ENCODE peak calls at places on chromosome 18, in four cellular contexts. B, H, E and X are unnamed samples.

GRCh38 chr18:50994031-50994430 is 26.2 kb downstream of the ELAC1 start:
- DNase-seq in B (no peak), H (no peak), E (no peak), X (no peak)

GRCh38 chr18:68916734-68917133 is 118.9 kb downstream of the CCDC102B start:
- DNase-seq in E (peak; percentile 71), H (peak; percentile 13), B (no peak), X (peak; percentile 85)

GRCh38 chr18:79496237-79496977 is 100.7 kb downstream of the NFATC1 start:
- DNase-seq in E (no peak), H (no peak), B (no peak), X (no peak)

GRCh38 chr18:69399253-69399652 is 1.4 kb upstream of the DOK6 start:
- DNase-seq in E (no peak), B (no peak), H (no peak), X (no peak)

GRCh38 chr18:13379930-13380665 is 161.5 kb downstream of the LDLRAD4 start:
- DNase-seq in B (no peak), H (peak; percentile 33), E (no peak), X (no peak)

GRCh38 chr18:13381907-13382682 is 163.5 kb downstream of the LDLRAD4 start:
- DNase-seq in H (peak; percentile 83), E (peak; percentile 57), B (peak; percentile 34), X (no peak)

GRCh38 chr18:58565021-58565420 is 63.9 kb downstream of the ALPK2 start:
- DNase-seq in E (no peak), H (no peak), B (no peak), X (no peak)

GRCh38 chr18:54825626-54826344 is 2.5 kb upstream of the RAB27B start:
- DNase-seq in B (no peak), H (no peak), E (no peak), X (no peak)

GRCh38 chr18:21636769-21637168 is 24.7 kb downstream of the SNRPD1 start:
- DNase-seq in E (peak; percentile 24), H (no peak), B (no peak), X (peak; percentile 48)

GRCh38 chr18:21273568-21273967 is 31.5 kb downstream of the GREB1L start:
- DNase-seq in H (no peak), B (no peak), E (no peak), X (no peak)

DNA sequence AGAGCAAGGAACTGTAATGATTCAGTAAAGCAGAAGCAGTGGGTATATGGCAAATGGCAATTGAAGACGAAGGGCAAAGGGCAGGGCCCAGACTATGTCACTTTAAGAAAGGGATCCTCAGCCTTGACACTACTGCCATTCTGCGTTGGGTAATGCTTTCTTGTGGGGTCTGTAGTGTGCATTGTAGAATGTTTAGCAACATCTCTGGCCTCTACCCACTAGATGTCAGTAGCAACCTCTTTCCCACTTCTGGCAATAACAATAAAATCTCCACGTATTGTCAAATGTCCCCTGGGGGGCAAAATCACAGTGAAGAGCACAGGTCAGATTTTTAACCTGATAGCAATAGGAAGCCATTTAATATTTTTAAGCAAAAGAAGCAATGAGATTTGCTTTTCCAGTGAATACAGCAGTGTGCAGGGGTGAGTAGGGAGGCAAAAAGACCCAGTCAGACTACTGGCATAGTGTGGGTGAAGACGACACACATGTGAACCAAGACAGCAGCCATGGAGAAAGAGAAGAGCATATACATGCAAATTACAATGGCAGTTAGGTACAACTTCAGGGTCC is 209.5 kb downstream of the DYM start:
- DNase-seq in B (no peak), H (peak; percentile 63), E (peak; percentile 49), X (peak; percentile 14)
- TF ChIP-seq CTCF in B (peak; percentile 52), H (peak; percentile 74), E (peak; percentile 58), X (peak; percentile 41)

GRCh38 chr18:62239475-62239874 is 52.4 kb downstream of the RELCH start:
- DNase-seq in H (no peak), B (no peak), E (no peak), X (no peak)
- TF ChIP-seq CTCF in H (no peak), B (no peak), E (peak; percentile 2), X (no peak)

GRCh38 chr18:45337477-45337876 is 277.8 kb upstream of the SLC14A2 start:
- DNase-seq in E (no peak), H (no peak), B (no peak), X (no peak)

GRCh38 chr18:45332911-45333310 is 282.4 kb upstream of the SLC14A2 start:
- DNase-seq in B (no peak), H (no peak), E (no peak), X (no peak)

GRCh38 chr18:45336431-45336830 is 278.8 kb upstream of the SLC14A2 start:
- DNase-seq in E (peak; percentile 56), H (no peak), B (no peak), X (no peak)

GRCh38 chr18:45335644-45336043 is 279.6 kb upstream of the SLC14A2 start:
- DNase-seq in H (no peak), B (no peak), E (peak; percentile 50), X (peak; percentile 78)

DNA sequence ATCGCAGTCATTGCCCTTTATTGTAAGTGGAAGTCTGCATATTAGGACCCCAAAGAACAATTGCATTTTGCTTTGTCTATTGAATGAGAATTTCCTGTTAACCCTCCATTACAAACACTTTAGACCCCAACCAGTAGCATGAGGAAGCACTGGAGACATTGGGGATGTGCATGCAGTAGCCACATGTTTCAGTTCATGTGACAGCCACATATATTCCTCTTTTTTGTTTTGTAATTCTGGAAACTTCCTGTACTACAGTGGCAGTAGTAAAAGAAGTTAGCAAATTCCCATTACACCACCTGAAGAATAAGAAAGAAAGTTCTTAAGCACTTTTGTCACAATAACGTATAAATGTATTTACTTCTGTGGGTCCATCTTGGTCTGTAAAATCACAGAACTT is 281.1 kb upstream of the SLC14A2 start:
- DNase-seq in H (no peak), B (no peak), E (no peak), X (no peak)
- TF ChIP-seq CTCF in H (no peak), B (no peak), E (no peak), X (no peak)

DNA sequence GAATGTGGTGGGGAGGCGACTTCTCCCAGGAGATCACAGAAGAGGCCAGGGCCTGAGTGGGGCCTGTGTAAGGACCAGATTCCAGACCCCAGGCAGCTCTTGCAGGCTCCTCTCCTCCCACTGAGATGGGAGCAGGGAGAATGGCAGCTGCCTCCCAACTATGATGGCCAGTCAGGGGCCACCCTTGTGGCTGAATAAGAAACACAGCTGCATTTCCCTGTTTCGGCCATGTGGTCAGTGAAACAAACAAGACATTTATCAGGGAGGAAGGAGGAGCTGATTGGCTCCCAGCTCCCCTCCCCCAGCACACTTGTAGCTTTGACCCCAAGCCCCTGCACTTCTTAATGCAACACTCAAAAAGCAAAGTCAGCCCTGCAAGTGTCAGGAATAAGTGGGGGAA is 143.5 kb downstream of the CELF4 start:
- DNase-seq in H (no peak), B (no peak), E (no peak), X (no peak)
- TF ChIP-seq CTCF in H (no peak), B (no peak), E (no peak), X (no peak)

DNA sequence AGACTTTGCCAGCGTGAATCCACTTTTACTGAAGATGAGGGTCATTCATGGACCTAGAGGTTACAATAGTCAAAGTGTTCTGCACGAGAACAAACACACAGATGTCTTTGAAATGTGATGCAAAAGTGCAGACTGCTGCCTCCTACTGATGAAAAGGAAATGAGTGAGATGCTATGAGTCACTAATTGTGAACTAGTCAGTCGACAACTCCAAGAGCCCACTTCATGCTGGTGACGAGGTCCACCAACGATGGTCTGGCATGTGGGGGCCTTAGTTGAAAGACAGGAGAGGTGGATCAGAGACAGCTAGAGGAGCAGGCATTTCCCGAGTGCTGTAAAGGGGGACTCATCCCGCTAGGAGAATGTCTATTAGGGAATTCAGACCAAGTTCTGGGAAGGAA is 17.1 kb upstream of the ZNF236 start:
- DNase-seq in B (no peak), E (peak; percentile 75), H (peak; percentile 59), X (peak; percentile 50)
- TF ChIP-seq CTCF in B (no peak), E (peak; percentile 30), H (peak; percentile 51), X (no peak)

GRCh38 chr18:3152294-3152693 is 67.5 kb downstream of the MYOM1 start:
- DNase-seq in H (no peak), B (no peak), E (no peak), X (no peak)

GRCh38 chr18:3148930-3149535 is 70.7 kb downstream of the MYOM1 start:
- DNase-seq in H (peak; percentile 16), B (no peak), E (peak; percentile 84), X (peak; percentile 62)

GRCh38 chr18:3151379-3152264 is 68.1 kb downstream of the MYOM1 start:
- DNase-seq in B (no peak), E (peak; percentile 45), H (peak; percentile 62), X (peak; percentile 50)

GRCh38 chr18:3150688-3151087 is 69.1 kb downstream of the MYOM1 start:
- DNase-seq in H (no peak), E (no peak), B (no peak), X (no peak)

DNA sequence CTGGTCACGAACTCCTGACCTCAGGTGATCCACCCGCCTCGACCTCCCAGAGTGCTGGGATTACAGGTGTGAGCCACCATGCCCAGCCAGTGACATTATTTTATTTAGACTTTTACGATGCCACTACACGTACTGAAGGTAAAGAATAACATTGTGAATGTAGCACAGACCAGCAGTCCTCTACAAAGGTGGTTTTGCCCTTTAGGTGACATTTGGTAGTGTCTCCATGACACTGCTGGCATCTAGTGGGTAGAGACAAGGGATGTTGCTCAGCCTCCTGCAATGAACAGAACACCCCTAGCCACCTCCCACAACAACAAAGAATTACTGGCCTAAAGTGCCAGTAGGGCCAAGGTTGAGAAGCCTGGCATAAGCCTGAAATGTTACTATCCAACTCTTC is 69.5 kb downstream of the MYOM1 start:
- DNase-seq in H (no peak), E (no peak), B (no peak), X (no peak)
- TF ChIP-seq CTCF in H (no peak), E (no peak), B (no peak), X (no peak)

GRCh38 chr18:71443726-71444480 is 1100.2 kb downstream of the CBLN2 start:
- DNase-seq in H (peak; percentile 77), B (no peak), E (peak; percentile 53), X (peak; percentile 23)
- TF ChIP-seq CTCF in H (no peak), B (no peak), E (no peak), X (no peak)